ENCODE peak calls at places on chromosomes 16 and 17, in seven cellular contexts. I is heart left ventricle, Q is prostate gland, K is spleen, O is ovary, L is A549, E is thyroid gland. J is an unnamed sample.

GRCh38 chr17:29451338-29451737 is 61.2 kb downstream of the TAOK1 start:
- DNase-seq in K (no peak), L (no peak), Q (no peak), E (no peak), I (no peak), O (no peak), J (no peak)

GRCh38 chr17:73342549-73343167 is 30.9 kb upstream of the CDC42EP4 start:
- DNase-seq in Q (no peak), O (no peak), L (peak; percentile 65), I (no peak), E (no peak), K (no peak), J (no peak)

GRCh38 chr17:60129164-60129563 is 20.6 kb upstream of the CA4 start:
- DNase-seq in O (no peak), L (no peak), E (no peak), I (no peak), K (no peak), Q (no peak), J (no peak)

GRCh38 chr17:17001874-17002520 is 30.1 kb upstream of the TNFRSF13B start:
- DNase-seq in K (peak; percentile 95), L (peak; percentile 81), E (peak; percentile 87), I (peak; percentile 77), Q (peak; percentile 75), O (peak; percentile 86), J (peak; percentile 60)

GRCh38 chr16:78782572-78782971 is 683.1 kb downstream of the WWOX start:
- DNase-seq in O (no peak), L (no peak), Q (no peak), K (no peak), E (no peak), I (no peak), J (no peak)

GRCh38 chr16:86379505-86379846 is 130.9 kb upstream of the FOXF1 start:
- DNase-seq in E (no peak), Q (no peak), I (no peak), K (no peak), L (no peak), O (no peak), J (no peak)

GRCh38 chr17:80422981-80423380 is 8.0 kb downstream of the ENDOV start:
- DNase-seq in L (no peak), E (no peak), Q (no peak), I (peak; percentile 53), O (no peak), K (peak; percentile 86), J (no peak)

GRCh38 chr17:82960419-82961271 is 118.8 kb upstream of the METRNL start:
- DNase-seq in L (no peak), O (peak; percentile 30), Q (no peak), I (no peak), K (peak; percentile 71), E (peak; percentile 2), J (no peak)

GRCh38 chr17:17780941-17781590 is 55.7 kb downstream of the SREBF1 start:
- DNase-seq in Q (no peak), K (no peak), E (peak; percentile 87), I (no peak), O (peak; percentile 72), L (peak; percentile 55), J (peak; percentile 69)

GRCh38 chr16:59878479-59878878 is 1144.4 kb upstream of the GOT2 start:
- DNase-seq in K (no peak), L (peak; percentile 89), Q (no peak), I (no peak), E (no peak), O (no peak), J (no peak)

GRCh38 chr16:3443108-3444031 is at the start of the genes NAA60 and ZNF597:
- DNase-seq in Q (peak; percentile 82), K (peak; percentile 91), I (peak; percentile 88), E (peak; percentile 84), O (peak; percentile 76), L (peak; percentile 92), J (peak; percentile 83)

GRCh38 chr16:65097296-65097695 is 24.6 kb downstream of the CDH11 start:
- DNase-seq in O (no peak), K (no peak), Q (no peak), L (no peak), E (no peak), I (no peak), J (no peak)

GRCh38 chr16:75064403-75065148 is 52.0 kb downstream of the LDHD start:
- DNase-seq in L (no peak), I (no peak), E (no peak), K (no peak), O (no peak), Q (peak; percentile 40), J (no peak)

GRCh38 chr17:17411692-17412091 is 65.1 kb upstream of the MED9 start:
- DNase-seq in L (no peak), K (no peak), O (no peak), I (no peak), E (no peak), Q (no peak), J (no peak)

GRCh38 chr16:70434489-70435260 is 4.2 kb downstream of the ST3GAL2 start:
- DNase-seq in E (peak; percentile 93), K (no peak), Q (no peak), I (no peak), L (no peak), O (no peak), J (no peak)

GRCh38 chr17:305090-305976 is 47.3 kb downstream of the RPH3AL start:
- DNase-seq in E (peak; percentile 23), K (peak; percentile 62), O (no peak), Q (no peak), L (peak; percentile 55), I (peak; percentile 38), J (no peak)

GRCh38 chr17:74528491-74529199 is 2.6 kb downstream of the CD300LB start:
- DNase-seq in I (no peak), K (peak; percentile 67), L (no peak), O (no peak), Q (no peak), E (no peak), J (peak; percentile 8)

GRCh38 chr17:63433746-63434591 is 12.1 kb downstream of the CYB561 start:
- DNase-seq in L (peak; percentile 70), I (peak; percentile 89), Q (peak; percentile 56), E (peak; percentile 34), K (peak; percentile 76), O (peak; percentile 64), J (no peak)

GRCh38 chr16:12268602-12269001 is 292.1 kb downstream of the SNX29 start:
- DNase-seq in Q (no peak), L (no peak), K (no peak), O (no peak), E (no peak), I (no peak), J (no peak)

GRCh38 chr17:16286009-16286946 is 67.0 kb downstream of the CENPV start:
- DNase-seq in K (peak; percentile 93), I (peak; percentile 89), L (peak; percentile 99), O (peak; percentile 80), E (peak; percentile 42), Q (peak; percentile 28), J (peak; percentile 64)

GRCh38 chr17:61251939-61252865 is 147.4 kb upstream of the TBX2 start:
- DNase-seq in L (peak; percentile 41), I (peak; percentile 94), E (peak; percentile 100), K (peak; percentile 90), O (peak; percentile 88), Q (peak; percentile 60), J (peak; percentile 67)

GRCh38 chr16:56894331-56894917 is 29.4 kb downstream of the SLC12A3 start:
- DNase-seq in Q (no peak), L (no peak), E (no peak), K (no peak), I (no peak), O (no peak), J (no peak)

GRCh38 chr16:85524630-85525463 is 88.3 kb upstream of the GSE1 start:
- DNase-seq in I (peak; percentile 58), Q (no peak), E (peak; percentile 42), O (no peak), K (peak; percentile 91), L (peak; percentile 29), J (peak; percentile 70)

GRCh38 chr16:11462036-11462435 is 116.8 kb downstream of the RMI2 start:
- DNase-seq in E (no peak), K (no peak), Q (no peak), I (no peak), O (no peak), L (no peak), J (no peak)

GRCh38 chr16:8568231-8568617 is 22.1 kb downstream of the TMEM114 start:
- DNase-seq in E (no peak), I (no peak), K (no peak), Q (no peak), L (no peak), O (no peak), J (no peak)

GRCh38 chr16:86635926-86636325 is 57.6 kb downstream of the FOXL1 start:
- DNase-seq in Q (no peak), O (no peak), K (no peak), E (no peak), I (no peak), L (no peak), J (no peak)

GRCh38 chr17:40283662-40284061 is 4.0 kb upstream of the CDC6 start:
- DNase-seq in I (no peak), L (peak; percentile 46), E (no peak), O (no peak), Q (no peak), K (no peak), J (no peak)

GRCh38 chr16:72437891-72438290 is 265.9 kb upstream of the PMFBP1 start:
- DNase-seq in O (no peak), Q (no peak), E (no peak), I (no peak), L (no peak), K (no peak), J (no peak)

DNA sequence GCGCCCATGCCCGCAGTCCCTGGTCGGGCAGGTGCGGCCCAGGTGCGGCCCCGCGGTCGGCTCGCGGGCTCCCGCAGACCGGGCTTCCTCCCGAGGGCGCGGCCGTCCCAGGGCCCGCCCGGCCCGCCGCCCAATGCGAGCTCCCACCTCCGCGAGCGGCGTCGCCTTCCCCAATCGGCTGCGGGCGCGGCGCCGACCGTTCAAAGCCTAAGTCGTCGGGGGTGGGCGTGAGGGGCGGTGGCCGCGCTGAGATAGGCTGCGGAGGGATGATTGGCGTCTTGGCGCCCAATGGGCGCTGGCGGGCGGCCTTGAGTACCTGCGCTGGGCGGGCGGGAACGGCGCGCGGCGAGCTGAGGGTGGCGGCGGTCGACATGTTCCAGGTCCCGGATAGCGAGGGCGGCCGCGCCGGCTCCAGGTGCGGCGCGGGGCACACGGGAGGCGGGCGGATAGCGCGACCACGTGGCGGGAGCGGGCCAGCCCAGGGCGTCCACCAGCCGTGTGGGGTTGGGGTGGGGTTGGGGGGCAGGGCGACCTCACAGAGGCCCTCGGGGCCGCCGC is at the start of gene JPT2:
- DNase-seq in K (peak; percentile 97), O (peak; percentile 96), Q (peak; percentile 99), E (peak; percentile 99), L (peak; percentile 99), I (peak; percentile 97), J (peak; percentile 98)
- TF ChIP-seq POLR2A in K (no peak), O (no peak), Q (peak; percentile 93), E (peak; percentile 79), L (peak; percentile 43), I (peak; percentile 66), J (no peak)

GRCh38 chr16:14303654-14304394 is 232.7 kb downstream of the MRTFB start:
- DNase-seq in K (peak; percentile 66), I (no peak), E (no peak), Q (no peak), O (no peak), L (no peak), J (no peak)
- TF ChIP-seq POLR2A in K (no peak), I (no peak), E (no peak), Q (no peak), O (no peak), L (no peak), J (no peak)

GRCh38 chr17:44372036-44372435 is 8.4 kb upstream of the FAM171A2 start:
- DNase-seq in K (no peak), Q (no peak), I (no peak), L (no peak), E (no peak), O (no peak), J (no peak)
- TF ChIP-seq POLR2A in K (no peak), Q (no peak), I (no peak), L (no peak), E (no peak), O (no peak), J (no peak)

GRCh38 chr17:4530799-4531730 is 24.1 kb downstream of the MYBBP1A start:
- DNase-seq in K (no peak), Q (no peak), L (no peak), O (no peak), I (peak; percentile 70), E (no peak), J (no peak)
- TF ChIP-seq POLR2A in K (no peak), Q (no peak), L (no peak), O (no peak), I (no peak), E (no peak), J (no peak)

J was measured in breast epithelium.